ENCODE peak calls at places on chromosomes 3 and 15, in nine cellular contexts. One of them, this sample, is unnamed.

GRCh38 chr3:10419637-10420232 is 85.7 kb downstream of the ATP2B2 start:
- DNase-seq in AG20443: no peak
- DNase-seq in AG09309: no peak
- DNase-seq in NCI-H1417: no peak
- DNase-seq in HT-29: no peak
- DNase-seq in mesothelial cell of epicardium: no peak
- DNase-seq in left cardiac atrium: no peak
- DNase-seq in hepatic stellate cell: no peak
- DNase-seq in NCI-H774: no peak
- DNase-seq in this sample: no peak

GRCh38 chr3:17081520-17081919 is 196.8 kb downstream of the PLCL2 start:
- DNase-seq in AG20443: no peak
- DNase-seq in AG09309: no peak
- DNase-seq in NCI-H1417: no peak
- DNase-seq in HT-29: no peak
- DNase-seq in mesothelial cell of epicardium: no peak
- DNase-seq in left cardiac atrium: no peak
- DNase-seq in hepatic stellate cell: no peak
- DNase-seq in NCI-H774: no peak
- DNase-seq in this sample: no peak

GRCh38 chr15:35871812-35872211 is 325.8 kb upstream of the DPH6 start:
- DNase-seq in AG20443: no peak
- DNase-seq in AG09309: no peak
- DNase-seq in NCI-H1417: no peak
- DNase-seq in HT-29: no peak
- DNase-seq in mesothelial cell of epicardium: no peak
- DNase-seq in left cardiac atrium: no peak
- DNase-seq in hepatic stellate cell: no peak
- DNase-seq in NCI-H774: no peak
- DNase-seq in this sample: no peak

GRCh38 chr3:109336272-109336957 is 931 bp downstream of the DPPA4 start:
- DNase-seq in AG20443: peak
- DNase-seq in AG09309: no peak
- DNase-seq in NCI-H1417: no peak
- DNase-seq in HT-29: no peak
- DNase-seq in mesothelial cell of epicardium: peak
- DNase-seq in left cardiac atrium: peak
- DNase-seq in hepatic stellate cell: no peak
- DNase-seq in NCI-H774: no peak
- DNase-seq in this sample: no peak

GRCh38 chr15:66145242-66146182 is 108.0 kb downstream of the MEGF11 start:
- DNase-seq in AG20443: no peak
- DNase-seq in AG09309: no peak
- DNase-seq in NCI-H1417: peak
- DNase-seq in HT-29: no peak
- DNase-seq in mesothelial cell of epicardium: no peak
- DNase-seq in left cardiac atrium: no peak
- DNase-seq in hepatic stellate cell: no peak
- DNase-seq in NCI-H774: peak
- DNase-seq in this sample: no peak

GRCh38 chr3:177968891-177969290 is 567.3 kb upstream of the KCNMB2 start:
- DNase-seq in AG20443: no peak
- DNase-seq in AG09309: no peak
- DNase-seq in NCI-H1417: no peak
- DNase-seq in HT-29: no peak
- DNase-seq in mesothelial cell of epicardium: no peak
- DNase-seq in left cardiac atrium: no peak
- DNase-seq in hepatic stellate cell: no peak
- DNase-seq in NCI-H774: no peak
- DNase-seq in this sample: no peak

GRCh38 chr3:143307613-143308183 is 188.1 kb downstream of the CHST2 start:
- DNase-seq in AG20443: peak
- DNase-seq in AG09309: peak
- DNase-seq in NCI-H1417: no peak
- DNase-seq in HT-29: no peak
- DNase-seq in mesothelial cell of epicardium: no peak
- DNase-seq in left cardiac atrium: peak
- DNase-seq in hepatic stellate cell: peak
- DNase-seq in NCI-H774: no peak
- DNase-seq in this sample: no peak

GRCh38 chr3:167084566-167084965 is 295.5 kb downstream of the ZBBX start:
- DNase-seq in AG20443: no peak
- DNase-seq in AG09309: no peak
- DNase-seq in NCI-H1417: no peak
- DNase-seq in HT-29: no peak
- DNase-seq in mesothelial cell of epicardium: no peak
- DNase-seq in left cardiac atrium: no peak
- DNase-seq in hepatic stellate cell: no peak
- DNase-seq in NCI-H774: no peak
- DNase-seq in this sample: no peak

GRCh38 chr15:57403532-57403931 is 27.2 kb downstream of the CGNL1 start:
- DNase-seq in AG20443: peak
- DNase-seq in AG09309: no peak
- DNase-seq in NCI-H1417: no peak
- DNase-seq in HT-29: no peak
- DNase-seq in mesothelial cell of epicardium: no peak
- DNase-seq in left cardiac atrium: no peak
- DNase-seq in hepatic stellate cell: no peak
- DNase-seq in NCI-H774: no peak
- DNase-seq in this sample: no peak

GRCh38 chr3:34569437-34569836 is 771.0 kb downstream of the PDCD6IP start:
- DNase-seq in AG20443: no peak
- DNase-seq in AG09309: no peak
- DNase-seq in NCI-H1417: no peak
- DNase-seq in HT-29: no peak
- DNase-seq in mesothelial cell of epicardium: no peak
- DNase-seq in left cardiac atrium: no peak
- DNase-seq in hepatic stellate cell: no peak
- DNase-seq in NCI-H774: no peak
- DNase-seq in this sample: no peak

GRCh38 chr3:160956785-160957184 is 148.4 kb downstream of the B3GALNT1 start:
- DNase-seq in AG20443: no peak
- DNase-seq in AG09309: no peak
- DNase-seq in NCI-H1417: peak
- DNase-seq in HT-29: peak
- DNase-seq in mesothelial cell of epicardium: no peak
- DNase-seq in left cardiac atrium: no peak
- DNase-seq in hepatic stellate cell: no peak
- DNase-seq in NCI-H774: no peak
- DNase-seq in this sample: no peak

GRCh38 chr15:100771745-100772144 is 107.9 kb upstream of the ALDH1A3 start:
- DNase-seq in AG20443: no peak
- DNase-seq in AG09309: no peak
- DNase-seq in NCI-H1417: no peak
- DNase-seq in HT-29: no peak
- DNase-seq in mesothelial cell of epicardium: no peak
- DNase-seq in left cardiac atrium: no peak
- DNase-seq in hepatic stellate cell: no peak
- DNase-seq in NCI-H774: no peak
- DNase-seq in this sample: no peak

GRCh38 chr3:189103208-189103607 is 68.6 kb upstream of the TPRG1 start:
- DNase-seq in AG20443: no peak
- DNase-seq in AG09309: no peak
- DNase-seq in NCI-H1417: no peak
- DNase-seq in HT-29: no peak
- DNase-seq in mesothelial cell of epicardium: no peak
- DNase-seq in left cardiac atrium: no peak
- DNase-seq in hepatic stellate cell: no peak
- DNase-seq in NCI-H774: no peak
- DNase-seq in this sample: no peak

This sample was measured in NCI-H1930.